ENCODE peak calls at places on chromosomes 1 and 21, in seven cellular contexts. Q is NCI-H1105 treated with DMSO at 0.1 percent for 48 hours, C is EL, I is dorsolateral prefrontal cortex, O is NCI-H1092 treated with DMSO at 0.1 percent for 48 hours, N is lower lobe of right lung, T is foreskin fibroblast. R is an unnamed sample.

GRCh38 chr1:78617615-78618026 is 2.6 kb upstream of the IFI44L start:
- DNase-seq in I (peak; percentile 59), T (peak; percentile 91), C (peak; percentile 87), N (peak; percentile 46), Q (peak; percentile 81), O (peak; percentile 31), R (no peak)

GRCh38 chr1:162779043-162779442 is 11.5 kb upstream of the HSD17B7 start:
- DNase-seq in N (no peak), Q (no peak), O (no peak), I (no peak), C (no peak), T (no peak), R (no peak)

GRCh38 chr1:221418346-221418745 is 323.5 kb downstream of the DUSP10 start:
- DNase-seq in O (no peak), I (no peak), N (no peak), C (peak; percentile 70), T (peak; percentile 62), Q (no peak), R (no peak)

GRCh38 chr1:89365206-89365605 is 1.3 kb downstream of the GBP6 start:
- DNase-seq in I (no peak), T (no peak), C (no peak), O (no peak), N (no peak), Q (no peak), R (no peak)

GRCh38 chr1:70397013-70397412 is 14.1 kb upstream of the CTH start:
- DNase-seq in T (no peak), Q (no peak), O (no peak), N (no peak), C (no peak), I (no peak), R (no peak)

GRCh38 chr21:35859677-35860076 is 200.6 kb downstream of the SETD4 start:
- DNase-seq in I (no peak), N (no peak), T (no peak), O (no peak), C (no peak), Q (no peak), R (no peak)

GRCh38 chr1:216111842-216112241 is 311.4 kb downstream of the USH2A start:
- DNase-seq in I (no peak), N (no peak), O (no peak), C (no peak), Q (no peak), T (peak; percentile 2), R (no peak)

GRCh38 chr1:229781453-229781852 is 155.4 kb downstream of the URB2 start:
- DNase-seq in C (no peak), T (no peak), Q (peak; percentile 35), O (peak; percentile 94), N (peak; percentile 66), I (no peak), R (no peak)

GRCh38 chr1:7069888-7070287 is 284.6 kb downstream of the CAMTA1 start:
- DNase-seq in T (peak; percentile 41), C (peak; percentile 41), O (no peak), Q (no peak), I (no peak), N (no peak), R (no peak)

GRCh38 chr1:209512821-209513220 is 70.7 kb upstream of the CAMK1G start:
- DNase-seq in T (no peak), Q (no peak), I (no peak), N (no peak), O (no peak), C (no peak), R (no peak)

GRCh38 chr1:69201716-69202115 is 366.0 kb upstream of the LRRC7 start:
- DNase-seq in I (no peak), O (no peak), N (no peak), T (no peak), C (no peak), Q (no peak), R (no peak)

GRCh38 chr1:112528076-112528475 is 19.3 kb downstream of the WNT2B start:
- DNase-seq in O (no peak), T (no peak), N (no peak), I (no peak), C (no peak), Q (no peak), R (no peak)

GRCh38 chr1:29896791-29897725 is 660.7 kb downstream of the PTPRU start:
- DNase-seq in N (no peak), O (no peak), Q (no peak), T (no peak), C (no peak), I (no peak), R (no peak)

GRCh38 chr1:146032613-146033219 is 11.2 kb upstream of the HJV start:
- DNase-seq in N (no peak), I (no peak), Q (peak; percentile 81), O (peak; percentile 47), T (peak; percentile 76), C (peak; percentile 67), R (no peak)

GRCh38 chr1:214566158-214567104 is 15.0 kb upstream of the PTPN14 start:
- DNase-seq in T (peak; percentile 97), C (peak; percentile 93), Q (no peak), N (no peak), O (no peak), I (no peak), R (no peak)

GRCh38 chr1:54397090-54397591 is 9.1 kb downstream of the SSBP3 start:
- DNase-seq in C (no peak), T (no peak), N (no peak), Q (peak; percentile 19), I (no peak), O (peak; percentile 34), R (no peak)

R was measured in GOT3.